ENCODE peak calls at places on chromosomes 11 and 22, in six cellular contexts. D, T, N, Q, U and G are unnamed samples.

GRCh38 chr22:45317551-45318167 is 7.9 kb downstream of the FAM118A start:
- DNase-seq in N (no peak), T (no peak), U (no peak), D (no peak), Q (peak), G (peak)

GRCh38 chr11:70756341-70756740 is 358.0 kb downstream of the CTTN start:
- DNase-seq in N (no peak), T (no peak), Q (no peak), D (no peak), U (no peak), G (no peak)

GRCh38 chr22:23838686-23839468 is at the start of gene DERL3:
- DNase-seq in T (peak), D (peak), Q (peak), U (peak), N (no peak), G (peak)

GRCh38 chr11:2728663-2729332 is 29.0 kb upstream of the KCNQ1OT1 start:
- DNase-seq in D (no peak), Q (no peak), T (no peak), U (no peak), N (peak), G (no peak)

GRCh38 chr22:33105501-33105911 is 47.3 kb upstream of the SYN3 start:
- DNase-seq in N (no peak), Q (no peak), U (no peak), T (no peak), D (no peak), G (no peak)

GRCh38 chr11:117419915-117420485 is 92.3 kb downstream of the CEP164 start:
- DNase-seq in T (no peak), U (no peak), N (no peak), D (no peak), Q (no peak), G (no peak)

GRCh38 chr11:131889146-131889577 is 518.7 kb downstream of the NTM start:
- DNase-seq in T (no peak), N (no peak), U (peak), Q (no peak), D (no peak), G (no peak)

GRCh38 chr11:2207212-2207611 is 35.6 kb upstream of the TH start:
- DNase-seq in N (no peak), U (no peak), T (no peak), D (no peak), Q (no peak), G (no peak)

GRCh38 chr11:1127664-1128162 is 30.0 kb upstream of the MUC5AC start:
- DNase-seq in U (no peak), Q (no peak), T (no peak), D (no peak), N (no peak), G (no peak)

GRCh38 chr11:13434247-13435205 is 28.5 kb downstream of the BTBD10 start:
- DNase-seq in N (no peak), Q (no peak), U (no peak), T (no peak), D (no peak), G (no peak)

GRCh38 chr11:8810331-8811301 is 100.4 kb upstream of the AKIP1 start:
- DNase-seq in N (peak), Q (no peak), D (peak), U (no peak), T (no peak), G (peak)

GRCh38 chr11:75422248-75423231 is 10.5 kb downstream of the KLHL35 start:
- DNase-seq in D (peak), U (no peak), N (peak), T (peak), Q (no peak), G (no peak)
- TF ChIP-seq MYC in D (no peak), U (no peak), N (peak), T (no peak), Q (no peak), G (no peak)

DNA sequence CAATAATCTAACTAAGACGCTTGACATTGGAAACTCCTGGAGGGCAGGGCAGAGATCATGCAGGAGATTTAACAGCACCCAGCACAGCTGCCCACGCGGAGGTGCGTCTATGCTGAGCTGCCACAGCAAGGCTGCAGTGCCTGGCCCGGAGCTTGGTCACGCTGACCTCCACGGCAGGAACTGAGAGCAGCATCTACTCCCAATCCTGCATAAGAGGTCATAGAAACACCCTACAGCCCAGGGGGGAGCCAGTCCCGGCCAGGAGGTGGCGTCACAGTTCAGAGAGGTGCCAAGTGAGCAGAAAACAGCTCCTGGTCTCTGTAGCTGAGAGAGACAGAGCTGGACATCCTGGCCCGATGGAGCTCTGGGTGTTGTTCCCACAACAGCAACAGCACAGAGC is 121.1 kb upstream of the TMEM45B start:
- DNase-seq in U (no peak), Q (peak), D (peak), T (no peak), N (no peak), G (no peak)
- TF ChIP-seq CTCF in U (peak), Q (peak), D (peak), T (no peak), N (peak), G (no peak)

GRCh38 chr11:30586251-30587144 is at the start of gene MPPED2:
- DNase-seq in T (peak), N (no peak), U (no peak), Q (no peak), D (peak), G (no peak)

GRCh38 chr11:30585067-30585891 is 874 bp downstream of the MPPED2 start:
- DNase-seq in D (no peak), T (peak), Q (no peak), U (no peak), N (no peak), G (no peak)

GRCh38 chr11:30581646-30582045 is 4.5 kb downstream of the MPPED2 start:
- DNase-seq in U (no peak), Q (no peak), N (no peak), D (no peak), T (no peak), G (no peak)

GRCh38 chr11:30583505-30584280 is 2.5 kb downstream of the MPPED2 start:
- DNase-seq in N (no peak), T (no peak), U (no peak), Q (no peak), D (no peak), G (no peak)

DNA sequence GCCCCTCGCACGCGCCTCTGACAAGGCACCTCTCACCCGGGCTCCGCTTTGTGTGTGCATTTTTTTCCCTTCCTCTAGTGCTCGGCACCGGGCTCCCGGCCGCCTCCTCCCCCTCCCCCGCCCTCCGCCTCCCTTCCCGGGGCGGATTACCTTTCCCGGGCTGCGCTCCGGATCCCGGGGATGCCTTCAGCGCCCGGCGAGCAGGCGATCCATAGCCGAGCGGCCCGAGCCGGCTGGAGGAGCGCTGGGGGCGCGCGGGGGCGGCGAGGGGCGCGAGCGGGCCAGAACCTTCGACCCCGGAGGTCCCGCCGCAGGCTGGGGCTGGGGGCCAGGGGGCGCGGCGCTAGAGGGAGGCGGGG is 282 bp downstream of the MPPED2 start:
- DNase-seq in D (no peak), Q (no peak), N (no peak), U (no peak), T (no peak), G (no peak)
- H3K4me3 ChIP-seq in D (no peak), Q (no peak), N (peak), U (no peak), T (peak), G (no peak)

GRCh38 chr22:30767656-30768055 is 73.0 kb downstream of the OSBP2 start:
- DNase-seq in U (no peak), N (no peak), T (no peak), D (no peak), Q (no peak), G (no peak)

GRCh38 chr22:30763815-30764686 is 69.4 kb downstream of the OSBP2 start:
- DNase-seq in Q (peak), N (peak), U (no peak), T (peak), D (peak), G (peak)
- TF ChIP-seq MYC in Q (no peak), N (no peak), U (no peak), T (no peak), D (no peak), G (no peak)

GRCh38 chr11:16881074-16881709 is 133.0 kb downstream of the PLEKHA7 start:
- DNase-seq in D (peak), N (no peak), T (no peak), Q (peak), U (no peak), G (no peak)
- TF ChIP-seq CTCF in D (peak), N (no peak), T (no peak), Q (no peak), U (peak), G (no peak)

DNA sequence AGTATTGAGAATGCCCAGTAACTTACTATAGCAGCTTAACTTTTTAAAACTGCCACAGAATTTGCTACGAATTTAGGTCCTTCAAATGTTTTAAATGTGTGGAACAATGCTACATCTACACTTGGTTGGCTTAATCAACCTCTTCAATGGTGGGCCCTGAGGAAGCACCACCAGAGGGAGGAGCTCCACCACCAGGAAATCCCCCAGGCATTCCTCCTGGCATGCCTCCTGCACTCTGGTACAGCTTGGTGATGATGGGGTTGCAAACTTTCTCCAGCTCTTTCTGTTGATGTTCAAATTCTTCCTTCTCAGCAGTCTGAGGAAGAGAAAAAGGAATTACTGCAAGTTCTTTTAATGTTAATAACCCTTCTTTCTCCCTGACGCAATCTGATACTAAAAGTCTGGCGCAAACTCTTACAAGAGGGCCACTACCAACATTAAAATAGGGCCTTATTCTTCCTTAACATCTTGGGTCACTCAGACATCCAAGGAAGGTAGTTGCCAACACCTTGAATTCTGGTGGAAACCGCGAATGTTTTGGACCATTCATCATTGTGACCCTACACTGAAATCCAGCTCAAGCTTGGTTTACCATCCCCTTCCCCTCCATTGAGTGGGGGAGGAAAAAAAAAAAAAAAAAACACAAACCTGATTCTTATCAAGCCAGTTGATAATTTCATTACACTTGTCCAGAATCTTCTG is 4.2 kb downstream of the HSPA8 start:
- DNase-seq in T (no peak), N (no peak), D (no peak), Q (peak), U (no peak), G (no peak)
- H3K4me3 ChIP-seq in T (peak), N (no peak), D (peak), Q (peak), U (peak), G (peak)

GRCh38 chr11:133778161-133778560 is 67.2 kb downstream of the SPATA19 start:
- DNase-seq in Q (no peak), D (no peak), U (no peak), T (no peak), N (no peak), G (no peak)

GRCh38 chr11:133782116-133782725 is 63.1 kb downstream of the SPATA19 start:
- DNase-seq in D (no peak), N (no peak), Q (no peak), T (no peak), U (no peak), G (no peak)

DNA sequence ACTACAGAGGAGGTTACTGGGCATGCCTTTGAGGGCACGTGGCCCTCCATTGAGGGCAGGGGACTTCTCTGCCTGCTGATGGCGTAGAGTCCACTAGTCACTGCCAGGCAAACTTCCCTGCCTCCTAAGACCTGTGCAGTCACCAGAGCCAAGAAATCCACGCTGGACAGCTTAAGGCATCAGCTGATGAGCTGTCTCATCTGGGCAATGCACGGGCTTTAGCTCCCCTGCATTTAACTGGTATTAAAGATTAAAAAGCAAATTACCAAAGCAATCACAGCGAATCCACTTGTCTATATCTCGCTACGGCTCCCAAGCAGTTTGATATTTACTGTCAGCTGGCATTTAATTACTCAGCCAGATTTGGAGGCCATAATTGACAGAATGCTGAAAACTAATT is 68.6 kb downstream of the SPATA19 start:
- DNase-seq in Q (no peak), N (no peak), U (no peak), D (no peak), T (no peak), G (no peak)
- TF ChIP-seq MYC in Q (no peak), N (no peak), U (no peak), D (no peak), T (no peak), G (no peak)

GRCh38 chr22:36285017-36285416 is 32.1 kb downstream of the APOL1 start:
- DNase-seq in D (no peak), U (no peak), Q (no peak), T (no peak), N (no peak), G (no peak)
- TF ChIP-seq CTCF in D (no peak), U (no peak), Q (no peak), T (no peak), N (no peak), G (no peak)